ENCODE peak calls at places on chromosomes 2 and 18, in four cellular contexts. X is adrenal gland, M is fibroblast of lung, N is GM12864. R is an unnamed sample.

GRCh38 chr18:51668632-51669031 is 471.2 kb upstream of the MEX3C start:
- DNase-seq in X (no peak), N (no peak), M (no peak), R (no peak)

GRCh38 chr2:163794635-163795034 is 58.8 kb upstream of the FIGN start:
- DNase-seq in X (no peak), M (no peak), N (no peak), R (peak; percentile 53)

GRCh38 chr18:67504739-67505138 is 11.8 kb downstream of the DSEL start:
- DNase-seq in M (no peak), N (no peak), X (no peak), R (no peak)

GRCh38 chr2:40197121-40197520 is 254.8 kb downstream of the SLC8A1 start:
- DNase-seq in N (no peak), X (no peak), M (no peak), R (no peak)

GRCh38 chr2:150150137-150150536 is 337.3 kb downstream of the RND3 start:
- DNase-seq in X (no peak), N (no peak), M (no peak), R (no peak)

GRCh38 chr18:49890041-49890440 is 76.7 kb upstream of the ACAA2 start:
- DNase-seq in M (no peak), X (no peak), N (no peak), R (no peak)

GRCh38 chr2:30373881-30374302 is 73.2 kb upstream of the LCLAT1 start:
- DNase-seq in N (no peak), M (peak; percentile 52), X (no peak), R (peak; percentile 38)

GRCh38 chr2:143482316-143482715 is 353.1 kb downstream of the ARHGAP15 start:
- DNase-seq in X (no peak), N (no peak), M (peak; percentile 54), R (peak; percentile 46)

GRCh38 chr18:79877163-79878091 is 74.0 kb downstream of the SLC66A2 start:
- DNase-seq in N (no peak), M (no peak), X (peak; percentile 10), R (no peak)

GRCh38 chr2:126907671-126908070 is 9.0 kb downstream of the TEX51 start:
- DNase-seq in X (no peak), M (no peak), N (no peak), R (no peak)

GRCh38 chr2:205188516-205189138 is 493.7 kb upstream of the NRP2 start:
- DNase-seq in X (peak; percentile 71), N (no peak), M (peak; percentile 95), R (peak; percentile 96)

GRCh38 chr18:4106407-4107033 is 348.6 kb downstream of the DLGAP1 start:
- DNase-seq in N (peak; percentile 18), X (peak; percentile 85), M (peak; percentile 52), R (peak; percentile 71)

GRCh38 chr18:25005602-25006375 is 346.2 kb downstream of the ZNF521 start:
- DNase-seq in N (no peak), X (no peak), M (peak; percentile 78), R (peak; percentile 22)

GRCh38 chr2:145644820-145645302 is 1124.9 kb upstream of the ZEB2 start:
- DNase-seq in X (no peak), N (peak; percentile 13), M (no peak), R (peak; percentile 17)

GRCh38 chr2:147327636-147328035 is 517.2 kb upstream of the ACVR2A start:
- DNase-seq in M (no peak), N (no peak), X (no peak), R (peak; percentile 27)

GRCh38 chr2:9108210-9108967 is 98.2 kb upstream of the ASAP2 start:
- DNase-seq in N (no peak), M (peak; percentile 21), X (no peak), R (no peak)

GRCh38 chr18:63159590-63159989 is 160.0 kb downstream of the BCL2 start:
- DNase-seq in X (no peak), N (no peak), M (no peak), R (no peak)

GRCh38 chr18:7147399-7147798 is 29.8 kb upstream of the LAMA1 start:
- DNase-seq in M (no peak), N (no peak), X (no peak), R (no peak)

GRCh38 chr2:102158336-102158735 is 15.8 kb downstream of the IL1R1 start:
- DNase-seq in M (no peak), X (no peak), N (no peak), R (no peak)

GRCh38 chr18:52499018-52499417 is 159.0 kb downstream of the DCC start:
- DNase-seq in N (no peak), M (no peak), X (no peak), R (no peak)

GRCh38 chr2:239825705-239825979 is 199.5 kb downstream of the NDUFA10 start:
- DNase-seq in N (no peak), M (no peak), X (no peak), R (no peak)

GRCh38 chr18:9561774-9562173 is 52.6 kb downstream of the PPP4R1 start:
- DNase-seq in X (no peak), M (no peak), N (no peak), R (no peak)

GRCh38 chr2:182055993-182056392 is 70.3 kb downstream of the PPP1R1C start:
- DNase-seq in M (no peak), N (no peak), X (no peak), R (no peak)

GRCh38 chr2:217045725-217046475 is 186.0 kb upstream of the TNP1 start:
- DNase-seq in X (no peak), N (no peak), M (peak; percentile 35), R (peak; percentile 22)

GRCh38 chr2:235827585-235827992 is 333.7 kb downstream of the AGAP1 start:
- DNase-seq in N (no peak), M (peak; percentile 5), X (peak; percentile 43), R (peak; percentile 5)

GRCh38 chr2:30048636-30049175 is 98.1 kb upstream of the YPEL5 start:
- DNase-seq in M (no peak), N (no peak), X (no peak), R (no peak)

GRCh38 chr2:230925879-230926765 is 1.1 kb upstream of the GPR55 start:
- DNase-seq in M (no peak), X (no peak), N (no peak), R (no peak)
- TF ChIP-seq CTCF in M (no peak), X (no peak), N (peak; percentile 54), R (peak; percentile 5)

DNA sequence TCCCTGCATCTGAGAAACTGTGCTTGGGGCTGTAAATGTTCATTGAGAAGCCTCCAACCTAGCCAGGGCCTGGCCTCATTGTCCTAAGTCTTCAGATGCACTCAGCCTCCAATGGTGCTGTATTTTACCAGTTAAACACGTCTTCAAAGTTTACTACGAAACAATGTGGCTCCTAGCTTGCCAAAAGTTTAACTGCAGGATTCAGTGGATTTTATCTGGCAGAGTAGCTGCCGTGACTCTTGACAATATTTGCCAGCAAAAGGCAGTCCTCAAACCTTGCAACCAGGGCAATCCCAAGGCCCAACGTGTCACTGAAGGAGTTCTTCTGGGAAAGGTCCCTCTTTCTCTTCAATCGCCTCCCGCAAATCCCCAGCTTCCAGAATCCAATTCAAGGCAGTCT is 1.1 kb downstream of the PID1 start:
- DNase-seq in N (no peak), X (no peak), M (peak; percentile 17), R (no peak)
- H3K4me3 ChIP-seq in N (no peak overlapping the region), X (peak overlapping the region; percentile 99), M (peak overlapping the region; percentile 79), R (peak overlapping the region; percentile 79)

DNA sequence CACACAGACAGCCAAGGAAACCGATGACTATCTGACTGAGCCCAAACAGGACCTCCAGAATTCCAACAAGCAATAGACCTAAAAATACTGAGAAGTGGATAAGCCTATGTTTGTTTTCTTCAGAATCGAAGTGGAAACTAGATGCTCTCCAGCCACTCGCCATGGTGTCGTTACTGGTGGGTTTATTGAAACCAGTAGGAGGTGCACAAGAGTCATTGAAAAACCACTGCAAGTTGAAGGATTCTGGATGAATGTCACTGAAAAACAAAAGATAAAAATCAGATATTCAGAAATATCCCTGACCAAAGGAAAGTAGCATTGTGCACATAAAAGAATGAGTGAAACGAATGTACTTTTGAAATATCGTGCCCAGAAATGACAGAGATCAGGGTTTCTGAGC is 15.3 kb downstream of the TM4SF20 start:
- DNase-seq in X (no peak), M (no peak), N (no peak), R (no peak)
- TF ChIP-seq CTCF in X (peak; percentile 13), M (no peak), N (no peak), R (peak; percentile 18)

DNA sequence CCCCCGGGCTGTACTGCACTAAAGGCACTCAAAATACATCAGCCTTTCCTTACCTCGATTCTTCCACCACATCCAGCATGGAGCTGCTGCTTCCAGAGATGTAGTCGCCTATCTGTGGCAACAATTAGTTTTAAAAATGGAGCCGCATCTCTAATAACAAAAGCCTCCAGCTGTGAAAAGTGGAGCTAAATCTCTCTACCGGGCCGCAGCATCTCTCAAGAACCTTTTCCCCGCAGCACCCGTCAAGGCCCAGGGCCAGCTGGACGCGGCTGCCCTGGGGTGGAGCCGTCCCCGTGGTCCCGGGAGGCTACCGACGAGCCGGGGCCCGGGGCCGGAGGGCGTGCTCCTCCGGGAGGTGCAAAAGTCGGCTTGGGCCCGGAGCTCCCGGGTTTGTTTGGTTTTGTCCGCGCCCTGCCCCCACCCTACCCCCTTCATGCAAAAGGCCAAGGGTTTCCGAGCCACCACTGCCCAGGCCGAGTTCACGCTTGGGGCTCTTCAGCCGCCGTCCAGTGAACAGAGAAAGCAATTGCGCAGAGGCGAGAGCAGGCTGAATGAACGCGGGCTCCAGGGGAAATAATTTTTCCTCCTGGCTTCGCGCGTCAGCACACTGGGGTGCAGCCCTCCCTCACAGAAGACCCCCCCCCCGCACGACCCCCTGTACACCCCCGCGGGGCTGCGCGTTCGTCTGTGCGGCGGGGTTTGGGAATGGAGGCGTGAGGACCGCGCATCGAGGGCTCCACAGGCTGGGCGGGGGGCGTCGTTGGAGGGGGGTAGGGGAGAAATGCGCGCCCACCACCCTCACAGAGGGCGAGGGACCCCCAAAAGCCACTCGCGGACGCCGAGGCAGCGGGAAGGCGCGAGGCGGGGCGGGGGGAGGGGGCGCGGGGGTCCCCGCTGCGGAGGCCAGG is 554 bp upstream of the GREB1L start:
- DNase-seq in N (no peak), M (no peak), X (no peak), R (no peak)
- H3K4me3 ChIP-seq in N (no peak overlapping the region), M (no peak overlapping the region), X (peak overlapping the region; percentile 57), R (peak overlapping the region; percentile 28)

GRCh38 chr2:12417811-12418210 is 298.9 kb upstream of the TRIB2 start:
- DNase-seq in N (no peak), M (peak; percentile 47), X (no peak), R (no peak)

GRCh38 chr2:12419803-12420202 is 296.9 kb upstream of the TRIB2 start:
- DNase-seq in M (no peak), N (no peak), X (no peak), R (no peak)

GRCh38 chr2:12412898-12413305 is 303.8 kb upstream of the TRIB2 start:
- DNase-seq in M (peak; percentile 51), N (peak; percentile 35), X (no peak), R (peak; percentile 55)

GRCh38 chr2:12421061-12421460 is 295.7 kb upstream of the TRIB2 start:
- DNase-seq in N (no peak), M (no peak), X (no peak), R (no peak)

DNA sequence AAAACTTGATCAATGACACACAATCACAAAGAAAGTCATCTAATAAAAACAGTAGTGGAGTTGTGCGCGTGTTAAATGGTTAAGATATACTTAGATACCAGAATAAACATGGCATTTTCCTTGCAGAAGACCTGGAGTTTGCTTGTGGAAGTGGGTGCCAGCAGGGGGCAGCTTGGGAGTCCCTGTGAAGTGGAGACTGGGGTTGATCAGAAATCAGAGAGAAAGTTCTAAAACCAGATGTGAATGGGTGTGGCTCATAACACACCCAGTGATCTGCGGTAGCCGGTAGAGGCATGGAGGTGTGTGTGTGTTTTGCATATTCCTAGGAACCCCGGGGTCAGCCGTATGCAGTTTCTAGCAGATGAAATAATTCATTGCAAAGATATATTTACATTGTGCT is 300.1 kb upstream of the TRIB2 start:
- DNase-seq in M (peak; percentile 89), N (peak; percentile 25), X (peak; percentile 68), R (peak; percentile 51)
- TF ChIP-seq CTCF in M (peak; percentile 79), N (peak; percentile 45), X (peak; percentile 42), R (peak; percentile 47)

R was measured in fibroblast of pulmonary artery.